ENCODE peak calls at places on chromosome 7, in four cellular contexts. G, N, E and M are unnamed samples.

GRCh38 chr7:20783716-20784310 is 2.9 kb downstream of the SP8 start:
- DNase-seq in G (no peak), N (no peak), E (no peak), M (peak; percentile 79)

GRCh38 chr7:13829914-13830603 is 159.4 kb downstream of the ETV1 start:
- DNase-seq in G (no peak), N (no peak), E (no peak), M (no peak)

GRCh38 chr7:75718390-75719031 is 20.2 kb downstream of the HIP1 start:
- DNase-seq in G (no peak), N (no peak), E (no peak), M (no peak)

GRCh38 chr7:23093546-23093945 is 12.0 kb upstream of the KLHL7 start:
- DNase-seq in G (no peak), N (no peak), E (no peak), M (no peak)

GRCh38 chr7:1819258-1819841 is 149.3 kb downstream of the ELFN1 start:
- DNase-seq in G (peak; percentile 47), N (no peak), E (no peak), M (no peak)

GRCh38 chr7:73507556-73507955 is 14.5 kb downstream of the BAZ1B start:
- DNase-seq in G (no peak), N (no peak), E (no peak), M (no peak)

GRCh38 chr7:1348096-1348835 is 111.0 kb downstream of the MICALL2 start:
- DNase-seq in G (no peak), N (no peak), E (no peak), M (no peak)

GRCh38 chr7:135929249-135929648 is 47.9 kb downstream of the MTPN start:
- DNase-seq in G (no peak), N (no peak), E (no peak), M (no peak)

GRCh38 chr7:47587389-47587788 is 5.5 kb upstream of the TNS3 start:
- DNase-seq in G (no peak), N (no peak), E (no peak), M (peak; percentile 85)

GRCh38 chr7:18534481-18534880 is 38.9 kb downstream of the HDAC9 start:
- DNase-seq in G (no peak), N (no peak), E (no peak), M (no peak)

GRCh38 chr7:157684157-157684595 is 347.4 kb downstream of the DNAJB6 start:
- DNase-seq in G (peak; percentile 17), N (peak; percentile 41), E (no peak), M (no peak)

GRCh38 chr7:87155788-87156187 is 3.5 kb downstream of the DMTF1 start:
- DNase-seq in G (no peak), N (no peak), E (no peak), M (no peak)

GRCh38 chr7:30403477-30403876 is 75.1 kb downstream of the NOD1 start:
- DNase-seq in G (no peak), N (no peak), E (no peak), M (no peak)

GRCh38 chr7:70586822-70587221 is 545.1 kb upstream of the GALNT17 start:
- DNase-seq in G (no peak), N (no peak), E (no peak), M (no peak)

GRCh38 chr7:65438593-65438992 is 64.9 kb downstream of the ZNF92 start:
- DNase-seq in G (no peak), N (no peak), E (no peak), M (no peak)

GRCh38 chr7:80491462-80491861 is 20.4 kb downstream of the GNAT3 start:
- DNase-seq in G (no peak), N (no peak), E (no peak), M (no peak)

GRCh38 chr7:116231543-116232401 is 21.4 kb downstream of the TES start:
- DNase-seq in G (no peak), N (peak; percentile 18), E (no peak), M (no peak)

GRCh38 chr7:157464971-157465481 is 128.2 kb downstream of the DNAJB6 start:
- DNase-seq in G (no peak), N (no peak), E (no peak), M (no peak)

GRCh38 chr7:27840314-27840713 is 100.4 kb downstream of the TAX1BP1 start:
- DNase-seq in G (no peak), N (no peak), E (no peak), M (no peak)

GRCh38 chr7:53350241-53350640 is 314.8 kb downstream of the POM121L12 start:
- DNase-seq in G (no peak), N (no peak), E (no peak), M (no peak)

GRCh38 chr7:106088014-106088413 is 24.1 kb downstream of the SYPL1 start:
- DNase-seq in G (no peak), N (no peak), E (no peak), M (no peak)

GRCh38 chr7:136138991-136139390 is 161.8 kb upstream of the MTPN start:
- DNase-seq in G (no peak), N (no peak), E (no peak), M (no peak)

GRCh38 chr7:129222064-129222463 is 2.8 kb upstream of the AHCYL2 start:
- DNase-seq in G (no peak), N (no peak), E (no peak), M (no peak)

GRCh38 chr7:77525231-77525630 is 11.9 kb upstream of the PTPN12 start:
- DNase-seq in G (no peak), N (no peak), E (no peak), M (no peak)

GRCh38 chr7:99737726-99738125 is 2.7 kb upstream of the CYP3A7 start:
- DNase-seq in G (no peak), N (no peak), E (no peak), M (no peak)

GRCh38 chr7:82247814-82248433 is 195.7 kb downstream of the CACNA2D1 start:
- DNase-seq in G (no peak), N (peak; percentile 11), E (no peak), M (no peak)

GRCh38 chr7:127652333-127653248 is 597 bp downstream of the SND1 start:
- DNase-seq in G (no peak), N (peak; percentile 36), E (no peak), M (no peak)
- H3K4me3 ChIP-seq in G (peak overlapping the region; percentile 95), N (peak overlapping the region; percentile 96), E (peak overlapping the region; percentile 87), M (peak overlapping the region; percentile 83)

GRCh38 chr7:139915301-139915863 is 86.3 kb downstream of the TBXAS1 start:
- DNase-seq in G (no peak), N (no peak), E (no peak), M (no peak)
- H3K4me1 ChIP-seq in G (peaks cover 9% of the 10 kb centered on the region), N (peaks cover 12% of the 10 kb centered on the region), E (no peaks in the 10 kb centered on the region), M (peaks cover 23% of the 10 kb centered on the region)

GRCh38 chr7:43942997-43943701 is 16.9 kb downstream of the UBE2D4 start:
- DNase-seq in G (no peak), N (no peak), E (no peak), M (no peak)

GRCh38 chr7:43937444-43937843 is 11.2 kb downstream of the UBE2D4 start:
- DNase-seq in G (no peak), N (no peak), E (no peak), M (no peak)

GRCh38 chr7:43933902-43934560 is 7.8 kb downstream of the UBE2D4 start:
- DNase-seq in G (no peak), N (no peak), E (no peak), M (no peak)

GRCh38 chr7:43943702-43944187 is 17.5 kb downstream of the UBE2D4 start:
- DNase-seq in G (no peak), N (no peak), E (no peak), M (no peak)

DNA sequence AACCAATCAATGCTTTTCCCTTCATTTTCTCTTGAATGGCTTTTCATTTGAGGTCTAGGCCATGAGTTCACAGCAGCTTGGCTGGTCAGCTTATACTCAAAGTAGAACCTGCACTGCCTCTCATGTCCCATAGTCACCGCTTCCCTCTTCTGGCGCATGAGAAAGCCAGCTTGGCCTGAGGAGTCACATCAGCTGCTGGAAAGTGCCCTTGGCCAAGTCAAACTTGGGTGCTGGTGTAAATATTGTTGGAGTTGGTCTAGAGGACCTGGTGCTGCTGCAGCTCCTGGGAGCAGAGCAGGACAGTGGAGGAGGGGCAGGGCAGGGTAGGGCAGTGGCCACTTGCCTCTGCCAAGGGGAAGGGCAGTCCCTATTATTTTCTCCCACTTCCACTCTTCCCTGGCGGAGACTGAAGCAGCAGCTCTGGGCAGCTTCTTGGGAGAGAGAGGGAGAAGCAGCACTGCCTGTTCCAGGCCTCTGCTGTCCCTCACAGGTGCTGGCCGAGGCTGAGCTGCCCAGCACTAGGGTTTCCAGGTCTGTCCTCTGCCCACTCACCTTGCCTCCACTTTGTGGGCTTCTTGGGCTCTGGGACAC is 12.8 kb downstream of the UBE2D4 start:
- DNase-seq in G (no peak), N (no peak), E (no peak), M (peak; percentile 15)
- H3K4me3 ChIP-seq in G (no peak overlapping the region), N (no peak overlapping the region), E (no peak overlapping the region), M (no peak overlapping the region)

GRCh38 chr7:149087366-149087765 is 3.2 kb downstream of the ZNF786 start:
- DNase-seq in G (no peak), N (no peak), E (no peak), M (no peak)
- H3K4me1 ChIP-seq in G (peaks cover 4% of the 10 kb centered on the region), N (peaks cover 5% of the 10 kb centered on the region), E (no peaks in the 10 kb centered on the region), M (peaks cover 18% of the 10 kb centered on the region)

DNA sequence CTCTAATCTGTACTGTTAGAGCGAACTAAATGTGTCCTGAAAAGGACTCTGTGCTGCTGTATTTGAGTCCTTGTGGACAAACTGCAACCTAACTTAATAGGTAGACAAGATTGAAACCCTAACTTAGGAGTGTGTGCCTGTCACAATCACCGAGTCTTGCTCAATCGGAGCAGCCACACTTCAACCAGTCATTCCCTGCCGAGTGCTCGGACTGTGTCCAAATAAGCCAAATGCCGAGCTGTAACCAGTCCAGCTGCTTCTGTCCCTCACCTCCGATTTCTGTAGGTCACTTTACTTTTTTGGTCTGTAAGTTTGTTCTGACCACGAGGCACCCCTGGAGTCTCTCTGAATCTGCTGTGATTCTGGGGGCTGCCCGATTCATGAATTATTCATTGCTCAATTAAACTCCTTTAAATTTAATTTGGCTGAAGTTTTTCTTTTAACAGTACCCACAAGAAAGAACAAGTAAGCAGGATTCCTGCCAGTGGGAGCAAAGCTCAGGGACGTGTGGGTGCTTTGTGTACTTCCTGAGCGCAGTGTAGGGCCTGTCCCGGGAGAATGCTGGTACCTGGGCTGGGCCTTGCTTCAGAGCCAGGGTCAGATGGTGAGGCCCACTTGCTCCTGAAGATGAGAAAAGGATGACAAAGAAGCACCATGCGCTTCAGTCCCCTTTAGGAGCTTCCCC is 140.1 kb downstream of the ACTR3B start:
- DNase-seq in G (no peak), N (no peak), E (no peak), M (no peak)
- H3K4me3 ChIP-seq in G (no peak overlapping the region), N (no peak overlapping the region), E (no peak overlapping the region), M (no peak overlapping the region)

DNA sequence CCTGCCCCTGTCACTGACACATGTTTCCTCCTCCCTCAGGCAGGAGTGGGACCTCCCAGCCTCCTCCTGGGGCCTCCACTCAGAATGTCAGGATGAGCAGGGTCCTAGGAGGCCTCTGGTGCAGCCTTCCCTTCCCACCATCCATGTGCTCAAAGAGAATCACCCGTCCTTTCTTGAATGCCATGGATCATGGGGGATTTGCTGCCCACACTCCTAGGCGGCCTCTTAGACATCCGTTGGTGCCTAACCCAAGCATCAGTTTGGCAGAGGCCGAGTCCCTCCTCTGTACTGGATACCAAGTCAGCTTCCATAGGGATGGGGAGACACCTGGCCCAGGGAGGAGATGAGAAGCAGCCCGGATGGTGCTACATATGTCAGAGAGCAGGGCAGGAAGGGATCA is 7.0 kb downstream of the NOS3 start:
- DNase-seq in G (no peak), N (no peak), E (no peak), M (no peak)
- H3K4me1 ChIP-seq in G (peaks cover 55% of the 10 kb centered on the region), N (no peaks in the 10 kb centered on the region), E (peaks cover 48% of the 10 kb centered on the region), M (peaks cover 19% of the 10 kb centered on the region)

GRCh38 chr7:38335490-38336135 is 62.2 kb upstream of the TARP start:
- DNase-seq in G (peak; percentile 91), N (peak; percentile 72), E (peak; percentile 74), M (peak; percentile 59)
- H3K4me3 ChIP-seq in G (peak overlapping the region; percentile 15), N (no peak overlapping the region), E (no peak overlapping the region), M (peak overlapping the region; percentile 21)